ENCODE peak calls at places on chromosome 16, in nine cellular contexts. T is Peyer's patch, J is breast epithelium, D is heart left ventricle, F is body of pancreas, V is psoas muscle, W is tibial nerve, B is neural progenitor cell, K is lower lobe of right lung. N is an unnamed sample.

GRCh38 chr16:75340715-75341500 is 89.5 kb upstream of the BCAR1 start:
- DNase-seq in T (no peak), J (no peak), D (no peak), F (no peak), V (no peak), W (no peak), B (no peak), K (no peak), N (no peak)

GRCh38 chr16:87956771-87957279 is 5.6 kb downstream of the BANP start:
- DNase-seq in T (no peak), J (no peak), D (no peak), F (no peak), V (no peak), W (no peak), B (no peak), K (no peak), N (no peak)

GRCh38 chr16:56477096-56477878 is 25.9 kb downstream of the OGFOD1 start:
- DNase-seq in T (no peak), J (no peak), D (no peak), F (no peak), V (no peak), W (no peak), B (no peak), K (no peak), N (no peak)

GRCh38 chr16:10931133-10931532 is 11.1 kb downstream of the DEXI start:
- DNase-seq in T (no peak), J (no peak), D (no peak), F (no peak), V (no peak), W (no peak), B (no peak), K (no peak), N (no peak)

GRCh38 chr16:72664122-72664479 is 383.8 kb downstream of the ZFHX3 start:
- DNase-seq in T (no peak), J (no peak), D (no peak), F (no peak), V (no peak), W (no peak), B (no peak), K (no peak), N (no peak)

GRCh38 chr16:26382607-26383006 is 684.1 kb upstream of the C16orf82 start:
- DNase-seq in T (no peak), J (no peak), D (no peak), F (no peak), V (no peak), W (no peak), B (no peak), K (no peak), N (no peak)

GRCh38 chr16:74252329-74252728 is 44.3 kb upstream of the PSMD7 start:
- DNase-seq in T (no peak), J (no peak), D (no peak), F (no peak), V (no peak), W (no peak), B (no peak), K (no peak), N (no peak)

GRCh38 chr16:2460916-2461315 is 1.0 kb downstream of the TEDC2 start:
- DNase-seq in T (no peak), J (no peak), D (no peak), F (no peak), V (no peak), W (no peak), B (no peak), K (no peak), N (peak; percentile 48)

GRCh38 chr16:69057400-69058378 is 47.8 kb upstream of the HAS3 start:
- DNase-seq in T (no peak), J (no peak), D (no peak), F (peak; percentile 57), V (peak; percentile 46), W (no peak), B (no peak), K (no peak), N (peak; percentile 49)

GRCh38 chr16:59635674-59636073 is 901.6 kb upstream of the GOT2 start:
- DNase-seq in T (no peak), J (no peak), D (no peak), F (no peak), V (no peak), W (no peak), B (no peak), K (no peak), N (no peak)

GRCh38 chr16:31005350-31006085 is 4.9 kb downstream of the STX1B start:
- DNase-seq in T (no peak), J (no peak), D (no peak), F (no peak), V (no peak), W (no peak), B (no peak), K (no peak), N (no peak)

GRCh38 chr16:50859628-50860360 is 117.9 kb downstream of the CYLD start:
- DNase-seq in T (peak; percentile 58), J (no peak), D (no peak), F (no peak), V (no peak), W (no peak), B (no peak), K (no peak), N (peak; percentile 69)

GRCh38 chr16:72865835-72866234 is 182.1 kb downstream of the ZFHX3 start:
- DNase-seq in T (no peak), J (no peak), D (no peak), F (no peak), V (no peak), W (no peak), B (no peak), K (no peak), N (no peak)

GRCh38 chr16:64089697-64090096 is 1032.2 kb downstream of the CDH11 start:
- DNase-seq in T (no peak), J (no peak), D (no peak), F (no peak), V (no peak), W (no peak), B (peak; percentile 66), K (no peak), N (no peak)

GRCh38 chr16:57889960-57890751 is 80.8 kb downstream of the CNGB1 start:
- DNase-seq in T (no peak), J (no peak), D (no peak), F (no peak), V (no peak), W (no peak), B (no peak), K (no peak), N (no peak)

DNA sequence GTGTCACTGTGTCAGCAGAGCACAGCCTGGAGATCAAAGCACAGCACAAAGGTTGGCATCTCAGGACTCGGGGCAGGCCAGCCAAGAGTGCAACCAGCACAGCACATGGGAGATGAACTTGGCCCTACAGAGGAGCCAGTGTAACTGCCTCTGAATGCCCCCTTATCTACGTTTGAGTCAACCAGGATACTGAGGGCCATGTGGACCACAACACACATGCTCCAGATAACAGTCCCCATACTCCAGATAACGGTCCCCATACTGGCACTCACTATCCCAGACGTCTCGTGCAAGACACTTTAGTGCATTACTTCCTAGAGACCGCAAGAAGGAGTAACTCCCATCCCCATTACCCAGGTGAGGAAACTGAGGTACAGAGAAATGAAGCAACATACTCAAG is 88.2 kb downstream of the XYLT1 start:
- DNase-seq in T (no peak), J (no peak), D (no peak), F (no peak), V (no peak), W (no peak), B (no peak), K (no peak), N (no peak)
- H3K4me1 ChIP-seq in T (peaks cover 21% of the 10 kb centered on the region), J (no peaks in the 10 kb centered on the region), D (peaks cover 18% of the 10 kb centered on the region), F (peaks cover 24% of the 10 kb centered on the region), V (peaks cover 21% of the 10 kb centered on the region), W (peaks cover 16% of the 10 kb centered on the region), B (peaks cover 55% of the 10 kb centered on the region), K (peaks cover 50% of the 10 kb centered on the region), N (no peaks in the 10 kb centered on the region)

DNA sequence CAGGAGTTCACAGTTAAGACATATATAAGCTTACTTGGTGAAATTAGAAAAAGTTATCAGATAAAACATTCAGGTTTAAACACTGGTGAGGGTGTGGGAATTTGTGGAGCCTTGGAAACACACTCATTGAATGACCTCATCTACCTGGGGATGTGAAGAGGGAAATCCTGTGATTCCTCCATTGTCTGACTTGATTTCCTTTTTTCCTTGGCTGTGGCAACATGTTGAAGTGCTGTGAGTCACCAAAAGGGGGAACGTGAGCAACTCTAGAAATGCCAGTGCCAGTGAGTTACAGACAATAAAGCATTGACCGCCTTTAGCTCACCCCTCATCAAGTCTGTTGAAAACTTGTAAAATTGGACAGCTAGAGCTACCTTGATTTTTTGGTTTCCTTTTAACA is 1.8 kb downstream of the HMOX2 start:
- DNase-seq in T (no peak), J (no peak), D (no peak), F (no peak), V (no peak), W (no peak), B (peak; percentile 47), K (no peak), N (no peak)
- TF ChIP-seq CTCF in T (no peak), J (no peak), D (no peak), F (no peak), V (no peak), W (no peak), B (peak; percentile 33), K (no peak), N (peak; percentile 18)

GRCh38 chr16:16102738-16103137 is 120.6 kb downstream of the ABCC6 start:
- DNase-seq in T (no peak), J (no peak), D (no peak), F (no peak), V (no peak), W (no peak), B (no peak), K (no peak), N (no peak)

GRCh38 chr16:16099320-16099719 is 124.0 kb downstream of the ABCC6 start:
- DNase-seq in T (no peak), J (no peak), D (no peak), F (no peak), V (no peak), W (no peak), B (no peak), K (no peak), N (no peak)

GRCh38 chr16:16100631-16101030 is 122.7 kb downstream of the ABCC6 start:
- DNase-seq in T (no peak), J (no peak), D (no peak), F (no peak), V (no peak), W (no peak), B (no peak), K (no peak), N (no peak)

GRCh38 chr16:16105646-16106045 is 117.6 kb downstream of the ABCC6 start:
- DNase-seq in T (no peak), J (no peak), D (no peak), F (no peak), V (no peak), W (no peak), B (no peak), K (no peak), N (no peak)

DNA sequence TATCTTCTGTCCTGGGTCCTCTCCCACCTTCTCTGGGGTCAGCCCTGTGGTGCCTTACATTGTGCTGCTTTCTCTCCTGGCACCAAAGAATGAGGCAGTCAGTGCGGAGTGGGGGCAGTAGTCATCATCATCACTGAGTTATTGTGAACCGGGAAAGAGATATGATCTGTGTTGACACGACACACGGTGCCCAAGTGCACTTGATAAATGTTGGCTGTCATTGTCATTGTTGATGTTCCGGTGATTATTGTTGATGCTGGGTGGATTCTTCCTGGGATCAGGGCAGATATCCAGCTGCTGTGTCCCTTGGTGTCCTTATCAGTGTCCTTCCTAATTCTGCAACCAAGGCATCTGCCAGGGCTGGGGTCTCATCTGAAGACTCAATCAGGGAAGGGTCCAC is 121.7 kb downstream of the ABCC6 start:
- DNase-seq in T (no peak), J (no peak), D (no peak), F (no peak), V (no peak), W (no peak), B (no peak), K (no peak), N (no peak)
- H3K36me3 ChIP-seq in T (peaks cover 46% of the 10 kb centered on the region), J (no peaks in the 10 kb centered on the region), D (peaks cover 41% of the 10 kb centered on the region), F (no peaks in the 10 kb centered on the region), V (peaks cover 63% of the 10 kb centered on the region), W (peaks cover 2% of the 10 kb centered on the region), B (no peaks in the 10 kb centered on the region), K (peaks cover 62% of the 10 kb centered on the region), N (no peaks in the 10 kb centered on the region)

GRCh38 chr16:84830765-84831384 is 11.1 kb downstream of the CRISPLD2 start:
- DNase-seq in T (no peak), J (no peak), D (no peak), F (no peak), V (no peak), W (no peak), B (no peak), K (no peak), N (no peak)
- H3K4me1 ChIP-seq in T (peaks cover 18% of the 10 kb centered on the region), J (peaks cover 23% of the 10 kb centered on the region), D (peaks cover 68% of the 10 kb centered on the region), F (no peaks in the 10 kb centered on the region), V (peaks cover 24% of the 10 kb centered on the region), W (peaks cover 41% of the 10 kb centered on the region), B (peaks cover 6% of the 10 kb centered on the region), K (peaks cover 31% of the 10 kb centered on the region), N (no peaks in the 10 kb centered on the region)

N was measured in right lobe of liver.